ENCODE peak calls at places on chromosomes 16 and 17, in four cellular contexts. X is A549, E is esophagus muscularis mucosa, U is transverse colon. D is an unnamed sample. For H3K4me1, the result is how much of the 10 kb centered on the place peaks cover.

GRCh38 chr17:39261286-39261685 is 35.5 kb upstream of the STAC2 start:
- DNase-seq in X (no peak), U (no peak), E (no peak), D (no peak)

GRCh38 chr16:48517493-48517892 is 92.5 kb downstream of the N4BP1 start:
- DNase-seq in U (no peak), X (no peak), E (no peak), D (no peak)

GRCh38 chr17:48491527-48492273 is 39.1 kb downstream of the HOXB1 start:
- DNase-seq in X (no peak), U (no peak), E (no peak), D (no peak)

GRCh38 chr16:54931041-54931756 is 534 bp downstream of the IRX5 start:
- DNase-seq in U (no peak), E (peak), X (peak), D (no peak)

GRCh38 chr16:1171854-1172428 is 19.0 kb downstream of the CACNA1H start:
- DNase-seq in E (no peak), U (peak), X (no peak), D (no peak)

GRCh38 chr17:81250286-81251090 is 11.4 kb downstream of the NDUFAF8 start:
- DNase-seq in E (no peak), X (no peak), U (no peak), D (no peak)

GRCh38 chr17:69473801-69474170 is 59.3 kb downstream of the MAP2K6 start:
- DNase-seq in E (no peak), X (no peak), U (no peak), D (no peak)

GRCh38 chr17:59427425-59427921 is 96.0 kb downstream of the YPEL2 start:
- DNase-seq in X (no peak), U (no peak), E (no peak), D (no peak)

GRCh38 chr17:54967621-54968258 is 714 bp downstream of the COX11 start:
- DNase-seq in U (peak), X (peak), E (no peak), D (no peak)

GRCh38 chr16:35552763-35553162 is 2093.4 kb downstream of the TP53TG3F start:
- DNase-seq in U (no peak), E (no peak), X (no peak), D (no peak)

GRCh38 chr17:57810740-57811632 is 38.9 kb downstream of the MRPS23 start:
- DNase-seq in U (peak), X (no peak), E (peak), D (peak)

GRCh38 chr16:73058616-73059409 is 10.9 kb upstream of the ZFHX3 start:
- DNase-seq in E (no peak), X (no peak), U (no peak), D (no peak)

GRCh38 chr17:29565643-29566472 is 979 bp downstream of the ABHD15 start:
- DNase-seq in X (peak), E (no peak), U (peak), D (no peak)

GRCh38 chr16:26594666-26595065 is 472.1 kb upstream of the C16orf82 start:
- DNase-seq in E (peak), X (no peak), U (no peak), D (no peak)

GRCh38 chr17:31394544-31394943 is 3.1 kb downstream of the RAB11FIP4 start:
- DNase-seq in E (no peak), U (no peak), X (no peak), D (peak)

GRCh38 chr16:1408171-1408837 is 6.2 kb downstream of the UNKL start:
- DNase-seq in U (peak), X (peak), E (peak), D (peak)

GRCh38 chr16:17921357-17921978 is 415.1 kb downstream of the NPIPA8 start:
- DNase-seq in E (no peak), X (no peak), U (peak), D (no peak)

GRCh38 chr17:72388765-72389473 is 268.1 kb downstream of the SOX9 start:
- DNase-seq in E (no peak), X (peak), U (no peak), D (no peak)

GRCh38 chr17:34387566-34387965 is 24.5 kb upstream of the CCL1 start:
- DNase-seq in U (no peak), X (no peak), E (no peak), D (no peak)

GRCh38 chr16:23699100-23699499 is 13.9 kb downstream of the ERN2 start:
- DNase-seq in E (no peak), X (no peak), U (peak), D (no peak)

GRCh38 chr16:84633622-84634021 is 14.7 kb upstream of the KLHL36 start:
- DNase-seq in X (no peak), U (no peak), E (no peak), D (peak)

GRCh38 chr17:62869885-62870580 is 61.9 kb upstream of the MARCHF10 start:
- DNase-seq in E (no peak), X (no peak), U (no peak), D (no peak)

GRCh38 chr16:59950431-59950830 is 1216.3 kb upstream of the GOT2 start:
- DNase-seq in X (no peak), E (no peak), U (no peak), D (no peak)

GRCh38 chr16:28184625-28185024 is 27.1 kb downstream of the XPO6 start:
- DNase-seq in U (no peak), X (no peak), E (no peak), D (no peak)

GRCh38 chr16:28181557-28181914 is 30.2 kb downstream of the XPO6 start:
- DNase-seq in X (peak), U (no peak), E (no peak), D (no peak)

GRCh38 chr16:28182183-28182582 is 29.6 kb downstream of the XPO6 start:
- DNase-seq in X (no peak), U (no peak), E (no peak), D (no peak)

GRCh38 chr16:28183930-28184329 is 27.8 kb downstream of the XPO6 start:
- DNase-seq in U (no peak), E (no peak), X (no peak), D (no peak)

DNA sequence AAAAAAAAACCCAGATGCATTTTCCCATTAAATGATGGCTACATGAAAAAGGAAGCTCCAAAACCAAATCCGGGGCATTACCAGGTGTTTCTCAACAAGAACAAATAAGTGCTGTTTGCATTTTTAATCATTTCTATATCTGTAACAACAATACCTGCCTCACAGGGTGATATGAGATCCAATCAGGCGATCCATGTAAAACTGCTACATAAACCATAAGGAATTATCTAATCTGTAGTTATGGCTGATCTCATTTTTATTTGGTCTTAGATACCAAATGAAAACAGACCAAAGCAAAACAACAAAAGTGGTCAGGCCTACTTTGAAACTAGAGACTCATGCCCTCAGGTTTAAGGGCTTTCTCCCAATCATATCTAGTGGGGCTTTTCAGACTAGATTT is 28.3 kb downstream of the XPO6 start:
- DNase-seq in X (no peak), U (no peak), E (no peak), D (no peak)
- H3K4me1 ChIP-seq in X (half or more), U (under half), E (half or more), D (under half)

GRCh38 chr17:40616592-40616991 is 31.0 kb downstream of the SMARCE1 start:
- DNase-seq in U (no peak), E (no peak), X (no peak), D (no peak)

GRCh38 chr17:40615989-40616476 is 31.6 kb downstream of the SMARCE1 start:
- DNase-seq in X (no peak), U (no peak), E (peak), D (no peak)

GRCh38 chr17:40614431-40615294 is 33.0 kb downstream of the SMARCE1 start:
- DNase-seq in X (no peak), E (peak), U (no peak), D (no peak)

GRCh38 chr17:40613755-40614154 is 33.9 kb downstream of the SMARCE1 start:
- DNase-seq in X (no peak), E (no peak), U (no peak), D (no peak)

DNA sequence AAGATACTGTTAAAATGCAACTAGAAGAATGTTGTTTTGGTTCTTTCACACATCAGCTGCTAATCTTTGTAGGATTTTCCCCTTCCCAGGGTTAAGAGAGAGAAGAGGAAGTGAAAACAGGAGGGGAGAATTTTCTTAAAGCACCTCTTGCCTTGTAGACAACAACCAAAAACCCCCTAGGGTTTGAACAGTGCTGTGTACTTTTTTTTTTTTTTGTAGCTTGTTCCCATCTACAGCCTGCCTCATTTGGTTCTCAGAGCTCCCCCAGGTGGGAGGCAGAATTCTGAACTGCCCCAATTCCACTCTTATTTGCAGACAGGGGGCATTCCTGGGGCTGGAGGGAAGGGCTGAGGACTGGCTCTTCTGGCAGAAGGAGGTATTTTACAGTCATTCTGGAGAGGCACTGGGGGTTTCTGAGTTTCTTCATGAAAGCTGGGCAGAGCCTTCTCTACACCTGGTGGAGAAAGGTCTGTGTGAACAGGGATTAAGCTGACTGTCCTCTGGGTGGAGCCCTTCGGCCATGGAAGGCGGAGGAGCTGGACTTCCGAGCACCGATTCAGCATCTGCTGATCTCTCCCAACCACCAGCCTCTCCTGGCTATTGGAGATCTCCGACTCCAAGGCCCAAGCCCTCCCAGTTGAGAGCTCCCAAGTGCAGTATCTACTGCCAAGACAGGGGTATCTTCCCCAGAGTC is 32.2 kb downstream of the SMARCE1 start:
- DNase-seq in E (peak), U (peak), X (peak), D (no peak)
- TF ChIP-seq CTCF in E (no peak), U (peak), X (peak), D (peak)

DNA sequence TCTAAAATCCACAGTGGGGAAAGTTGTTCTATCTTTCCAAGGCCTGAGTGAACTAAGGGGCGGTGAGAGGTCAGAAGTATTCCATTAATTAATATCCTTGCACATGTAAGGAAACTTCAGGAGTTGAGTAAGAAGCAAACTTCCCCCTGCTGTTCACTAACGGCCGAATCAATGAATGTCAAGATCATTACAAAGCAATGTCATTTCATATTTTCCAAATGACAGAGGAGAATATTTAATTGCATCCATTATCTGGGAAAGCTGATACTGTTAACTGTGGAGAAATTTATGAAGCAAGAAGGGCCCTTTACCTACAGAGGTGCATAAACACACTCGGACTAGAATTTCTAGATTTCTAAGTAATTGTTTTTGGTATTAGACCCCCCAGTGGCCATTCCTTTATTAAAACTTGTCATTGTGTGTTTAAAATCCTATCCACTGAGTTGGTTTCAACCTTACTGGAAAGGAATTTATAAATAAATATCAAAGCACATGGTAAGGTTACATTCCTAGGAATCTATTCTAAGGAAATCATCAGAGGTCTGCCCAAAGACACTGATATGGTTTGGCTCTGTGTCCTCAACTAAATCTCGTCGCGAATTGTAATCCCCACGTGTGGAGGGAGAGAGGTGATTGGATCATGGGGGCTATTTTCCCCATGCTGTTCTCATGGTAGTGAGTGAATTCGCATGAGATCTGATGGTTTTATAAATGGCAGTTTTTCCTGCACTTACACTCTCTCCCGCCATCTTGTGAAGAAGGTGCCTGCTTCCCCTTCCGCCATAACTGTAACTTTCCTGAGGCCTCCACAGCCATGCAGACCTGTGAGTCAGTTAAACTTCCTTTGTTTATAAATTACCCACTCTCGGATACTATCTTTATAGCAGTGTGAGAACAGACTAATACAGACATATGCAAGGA is 20.4 kb upstream of the SMURF2 start:
- DNase-seq in E (no peak), U (no peak), X (no peak), D (no peak)
- TF ChIP-seq EP300 in E (no peak), U (no peak), X (no peak), D (no peak)

DNA sequence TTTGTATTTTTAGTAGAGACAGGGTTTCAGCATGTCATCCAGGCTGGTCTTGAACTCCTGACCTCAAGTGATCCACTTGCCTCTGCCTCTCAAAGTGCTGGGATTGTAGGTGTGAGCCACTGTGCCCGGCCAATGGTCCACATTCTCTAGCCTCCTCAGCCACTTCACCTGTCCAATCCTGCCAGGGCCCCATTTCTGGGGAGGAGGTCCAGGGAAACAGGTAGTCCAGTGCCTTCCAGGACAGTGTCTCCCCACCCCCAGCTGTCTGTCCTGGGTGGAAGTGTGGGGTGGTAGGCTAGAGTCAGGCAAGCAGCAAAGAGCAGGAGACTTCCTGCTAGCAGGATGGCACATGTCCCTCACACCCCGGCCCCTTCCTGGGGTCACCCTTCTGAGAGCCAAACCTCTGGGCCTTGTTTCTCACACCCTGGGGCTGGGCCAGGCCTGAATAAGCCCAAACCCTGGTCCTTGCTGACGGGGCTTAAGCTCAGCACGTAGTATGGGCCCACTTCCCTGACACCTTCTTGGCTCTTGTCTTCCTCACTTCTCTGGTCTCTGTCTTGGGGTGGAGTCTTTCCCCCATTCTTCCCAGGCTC is 5.0 kb downstream of the FHOD1 start:
- DNase-seq in U (no peak), E (no peak), X (no peak), D (no peak)
- H3K4me1 ChIP-seq in U (half or more), E (half or more), X (half or more), D (half or more)

GRCh38 chr17:46039592-46040186 is 40.6 kb downstream of the STH start:
- DNase-seq in X (no peak), E (no peak), U (no peak), D (no peak)

GRCh38 chr17:46044286-46044928 is 45.4 kb downstream of the STH start:
- DNase-seq in U (peak), X (peak), E (no peak), D (peak)

GRCh38 chr17:46043606-46044005 is 44.6 kb downstream of the STH start:
- DNase-seq in E (no peak), X (no peak), U (no peak), D (no peak)

GRCh38 chr17:46044989-46045388 is 45.9 kb downstream of the STH start:
- DNase-seq in E (no peak), X (no peak), U (no peak), D (no peak)

GRCh38 chr17:46042248-46042647 is 43.2 kb downstream of the STH start:
- DNase-seq in E (no peak), X (no peak), U (no peak), D (no peak)
- TF ChIP-seq CTCF in E (no peak), X (no peak), U (no peak), D (no peak)

DNA sequence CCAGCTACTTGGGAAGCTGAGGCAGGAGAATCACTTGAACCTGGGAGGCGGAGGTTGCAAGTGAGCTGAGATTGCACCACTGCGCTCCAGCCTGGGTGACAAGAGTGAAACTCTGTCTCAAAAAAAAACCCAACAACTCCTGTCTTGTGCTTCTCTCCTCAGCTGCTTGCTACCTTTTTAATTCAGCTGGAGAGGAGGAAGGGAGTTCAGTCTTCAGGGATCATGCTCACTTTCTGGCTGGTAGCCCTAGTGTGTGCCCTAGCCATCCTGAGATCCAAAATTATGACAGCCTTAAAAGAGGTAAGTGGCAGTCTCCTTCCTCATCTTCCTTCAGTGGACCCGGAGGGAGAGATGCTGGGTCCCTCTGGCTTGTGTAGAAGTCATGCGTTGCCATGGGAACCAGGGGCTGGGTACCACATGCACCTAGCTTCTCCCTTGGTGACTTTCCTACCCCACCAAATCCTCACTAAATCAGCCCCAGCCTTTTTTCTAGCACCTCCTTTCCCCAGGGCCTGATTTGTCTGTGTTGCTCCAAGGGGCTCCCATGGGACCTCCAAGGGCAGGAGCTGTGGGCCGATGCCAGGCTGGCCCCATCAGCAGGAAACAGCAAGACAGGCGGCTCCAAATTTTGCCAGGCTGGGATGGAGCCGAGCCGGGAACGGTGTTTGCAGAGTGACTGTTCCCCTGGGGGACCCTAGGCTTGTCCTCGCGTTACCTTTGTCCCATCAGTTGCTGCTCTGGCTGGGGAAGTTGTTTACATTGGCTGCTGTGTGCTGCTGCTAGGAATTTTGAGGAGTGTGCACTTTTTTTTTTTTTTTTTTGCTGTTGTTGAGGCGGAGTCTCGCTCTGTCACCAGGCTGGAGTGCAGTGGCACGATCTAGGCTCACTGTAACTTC is 65.2 kb downstream of the ABCC1 start:
- DNase-seq in X (peak), E (no peak), U (peak), D (peak)
- TF ChIP-seq EP300 in X (peak), E (no peak), U (no peak), D (no peak)

D was measured in tibial nerve.